ENCODE peak calls at places on chromosomes 4 and X, in seven cellular contexts. N is heart left ventricle, L is cardiac fibroblast, O is GM12864, W is NCI-H1436 treated with DMSO at 0.1 percent for 48 hours, U is colonic mucosa, Y is NAMALWA. Q is an unnamed sample.

GRCh38 chrX:102067966-102068723 is 57.3 kb upstream of the TCEAL2 start:
- DNase-seq in N (no peak), L (peak; percentile 35), O (no peak), W (no peak), U (no peak), Y (peak; percentile 27), Q (no peak)

GRCh38 chr4:174099712-174100111 is 183.8 kb downstream of the FBXO8 start:
- DNase-seq in N (no peak), L (no peak), O (no peak), W (no peak), U (no peak), Y (no peak), Q (no peak)

GRCh38 chr4:3320361-3321023 is 27.7 kb downstream of the RGS12 start:
- DNase-seq in N (peak; percentile 56), L (no peak), O (no peak), W (no peak), U (peak; percentile 14), Y (no peak), Q (no peak)

GRCh38 chr4:74230902-74231499 is 73.1 kb downstream of the MTHFD2L start:
- DNase-seq in N (peak; percentile 34), L (peak; percentile 93), O (no peak), W (no peak), U (peak; percentile 84), Y (no peak), Q (no peak)

GRCh38 chr4:24644983-24645764 is 60.8 kb upstream of the DHX15 start:
- DNase-seq in N (no peak), L (peak; percentile 22), O (no peak), W (peak; percentile 22), U (peak; percentile 17), Y (no peak), Q (no peak)

GRCh38 chr4:105241456-105241855 is 94.8 kb downstream of the TET2 start:
- DNase-seq in N (peak; percentile 68), L (no peak), O (no peak), W (no peak), U (no peak), Y (no peak), Q (peak; percentile 76)

GRCh38 chrX:69024931-69025330 is 140.3 kb downstream of the PJA1 start:
- DNase-seq in N (peak; percentile 82), L (peak; percentile 71), O (no peak), W (no peak), U (peak; percentile 74), Y (no peak), Q (peak; percentile 80)

GRCh38 chr4:7379719-7380118 is 55.0 kb downstream of the PSAPL1 start:
- DNase-seq in N (no peak), L (no peak), O (no peak), W (no peak), U (no peak), Y (no peak), Q (peak; percentile 32)

GRCh38 chr4:116872308-116872707 is 213.1 kb downstream of the TRAM1L1 start:
- DNase-seq in N (no peak), L (no peak), O (no peak), W (no peak), U (no peak), Y (no peak), Q (no peak)

GRCh38 chr4:123250843-123251242 is 145.8 kb upstream of the SPRY1 start:
- DNase-seq in N (peak; percentile 45), L (peak; percentile 67), O (no peak), W (no peak), U (no peak), Y (no peak), Q (peak; percentile 65)

GRCh38 chr4:69759189-69759604 is 1.2 kb downstream of the SULT1B1 start:
- DNase-seq in N (no peak), L (no peak), O (no peak), W (no peak), U (peak; percentile 51), Y (no peak), Q (no peak)

GRCh38 chrX:88325634-88326033 is 421.4 kb upstream of the CPXCR1 start:
- DNase-seq in N (no peak), L (no peak), O (no peak), W (no peak), U (no peak), Y (no peak), Q (no peak)

GRCh38 chr4:65669008-65669971 is 999 bp downstream of the EPHA5 start:
- DNase-seq in N (no peak), L (peak; percentile 18), O (no peak), W (no peak), U (no peak), Y (no peak), Q (no peak)

Q was measured in Right ventricle myocardium inferior.